ENCODE peak calls at places on chromosomes 5 and 9, in six cellular contexts. X is HEK293T; K is stimulated activated naive B cell treated with anti-CD40 and anti-IgM and Interleukin-4, amounts not matched to agents 10 μg/mL and 1 μg/mL and 100 μg/mL, for 72 hours; G is D341Med; H is DMS153; M is choroid plexus epithelial cell. W is an unnamed sample.
A peak's percentile ranks its signal among the peaks of the same experiment; 100 is the strongest.

GRCh38 chr5:41708604-41708940 is 161.7 kb downstream of the OXCT1 start:
- DNase-seq in X (no peak), K (no peak), G (no peak), H (no peak), M (no peak), W (no peak)

GRCh38 chr5:83653669-83654068 is 67.0 kb downstream of the HAPLN1 start:
- DNase-seq in X (no peak), K (no peak), G (no peak), H (no peak), M (peak; percentile 52), W (no peak)

GRCh38 chr5:15008476-15008875 is 136.9 kb upstream of the ANKH start:
- DNase-seq in X (peak; percentile 61), K (no peak), G (no peak), H (peak; percentile 96), M (peak; percentile 99), W (no peak)

GRCh38 chr9:32882616-32883015 is 99.3 kb downstream of the TMEM215 start:
- DNase-seq in X (no peak), K (no peak), G (no peak), H (no peak), M (no peak), W (no peak)

GRCh38 chr9:121765021-121765950 is 113.9 kb downstream of the DAB2IP start:
- DNase-seq in X (no peak), K (no peak), G (no peak), H (no peak), M (peak; percentile 34), W (no peak)

GRCh38 chr9:136747161-136748060 is 914 bp downstream of the LCN6 start:
- DNase-seq in X (no peak), K (no peak), G (no peak), H (no peak), M (no peak), W (no peak)

GRCh38 chr5:42595597-42595996 is 161.0 kb upstream of the CCDC152 start:
- DNase-seq in X (peak; percentile 44), K (no peak), G (peak; percentile 34), H (peak; percentile 66), M (no peak), W (peak; percentile 37)

GRCh38 chr5:139814704-139815280 is 19.2 kb downstream of the PSD2 start:
- DNase-seq in X (no peak), K (no peak), G (no peak), H (no peak), M (no peak), W (no peak)

GRCh38 chr9:89522261-89522978 is 24.5 kb upstream of the SEMA4D start:
- DNase-seq in X (no peak), K (peak; percentile 73), G (no peak), H (no peak), M (no peak), W (no peak)

GRCh38 chr5:142977363-142978051 is 207.3 kb downstream of the ARHGAP26 start:
- DNase-seq in X (no peak), K (no peak), G (no peak), H (no peak), M (peak; percentile 98), W (no peak)

GRCh38 chr5:130799015-130799414 is 366.0 kb downstream of the HINT1 start:
- DNase-seq in X (no peak), K (no peak), G (no peak), H (no peak), M (no peak), W (no peak)

GRCh38 chr9:5869315-5870019 is 21.2 kb upstream of the MLANA start:
- DNase-seq in X (peak; percentile 33), K (no peak), G (peak; percentile 42), H (no peak), M (no peak), W (no peak)

GRCh38 chr5:111461261-111461671 is 51.1 kb downstream of the STARD4 start:
- DNase-seq in X (peak; percentile 35), K (no peak), G (peak; percentile 73), H (peak; percentile 0), M (peak; percentile 64), W (peak; percentile 35)

GRCh38 chr9:137825324-137825991 is 52.1 kb upstream of the CACNA1B start:
- DNase-seq in X (no peak), K (peak; percentile 64), G (no peak), H (no peak), M (no peak), W (no peak)

GRCh38 chr5:170612256-170612656 is 108.4 kb downstream of the KCNIP1 start:
- DNase-seq in X (no peak), K (no peak), G (no peak), H (no peak), M (no peak), W (no peak)

GRCh38 chr5:110288766-110289165 is 437.7 kb downstream of the TMEM232 start:
- DNase-seq in X (no peak), K (no peak), G (peak; percentile 79), H (no peak), M (peak; percentile 48), W (peak; percentile 65)

GRCh38 chr9:128846680-128847030 is 17.1 kb upstream of the SPOUT1 start:
- DNase-seq in X (no peak), K (no peak), G (no peak), H (no peak), M (no peak), W (no peak)

GRCh38 chr5:6827815-6828214 is 114.6 kb downstream of the TENT4A start:
- DNase-seq in X (no peak), K (peak; percentile 16), G (no peak), H (peak; percentile 80), M (no peak), W (no peak)

GRCh38 chr5:58844395-58844794 is 261.5 kb downstream of the RAB3C start:
- DNase-seq in X (no peak), K (no peak), G (no peak), H (no peak), M (no peak), W (no peak)

GRCh38 chr5:963673-964531 is 44.7 kb upstream of the NKD2 start:
- DNase-seq in X (no peak), K (peak; percentile 74), G (no peak), H (no peak), M (peak; percentile 54), W (peak; percentile 75)

W was measured in WERI-Rb-1.